ENCODE peak calls at places on chromosomes 4 and X, in six cellular contexts. L, D, G, U, V and A are unnamed samples.

GRCh38 chrX:34778961-34779360 is 121.9 kb upstream of the TMEM47 start:
- DNase-seq in L (peak; percentile 22), D (no peak), G (no peak), U (no peak), V (no peak), A (peak; percentile 12)

GRCh38 chrX:129478516-129478915 is 44.8 kb downstream of the SMARCA1 start:
- DNase-seq in L (no peak), D (no peak), G (no peak), U (no peak), V (no peak), A (peak; percentile 7)

GRCh38 chrX:1071351-1071750 is 141.1 kb downstream of the CRLF2 start:
- DNase-seq in L (no peak), D (no peak), G (no peak), U (no peak), V (no peak), A (no peak)

GRCh38 chr4:67725981-67726380 is 25.0 kb upstream of the UBA6 start:
- DNase-seq in L (peak; percentile 79), D (no peak), G (no peak), U (no peak), V (no peak), A (no peak)

GRCh38 chr4:55947254-55947882 is 1.4 kb upstream of the CEP135 start:
- DNase-seq in L (no peak), D (no peak), G (peak; percentile 38), U (peak; percentile 44), V (no peak), A (no peak)

GRCh38 chr4:42282081-42282901 is 115.0 kb upstream of the SHISA3 start:
- DNase-seq in L (peak; percentile 73), D (no peak), G (peak; percentile 76), U (peak; percentile 45), V (peak; percentile 76), A (peak; percentile 15)

GRCh38 chr4:32994956-32995849 is 2275.0 kb downstream of the PCDH7 start:
- DNase-seq in L (no peak), D (no peak), G (no peak), U (no peak), V (no peak), A (no peak)

GRCh38 chrX:130014770-130015169 is 32.3 kb downstream of the BCORL1 start:
- DNase-seq in L (no peak), D (no peak), G (no peak), U (no peak), V (no peak), A (no peak)

GRCh38 chr4:37780444-37781133 is 45.9 kb upstream of the PGM2 start:
- DNase-seq in L (peak; percentile 31), D (no peak), G (no peak), U (peak; percentile 42), V (no peak), A (no peak)

GRCh38 chr4:2387205-2387604 is 31.2 kb downstream of the ZFYVE28 start:
- DNase-seq in L (no peak), D (no peak), G (no peak), U (no peak), V (no peak), A (no peak)

GRCh38 chrX:97539970-97540519 is 656.3 kb downstream of the RPA4 start:
- DNase-seq in L (no peak), D (no peak), G (no peak), U (no peak), V (no peak), A (no peak)

GRCh38 chr4:89249716-89250361 is 57.8 kb downstream of the GPRIN3 start:
- DNase-seq in L (no peak), D (no peak), G (no peak), U (no peak), V (no peak), A (no peak)

GRCh38 chr4:38488891-38489861 is 174.8 kb upstream of the KLF3 start:
- DNase-seq in L (no peak), D (no peak), G (no peak), U (no peak), V (no peak), A (no peak)

GRCh38 chrX:65195621-65196020 is 219.4 kb upstream of the ZC4H2 start:
- DNase-seq in L (no peak), D (no peak), G (no peak), U (no peak), V (no peak), A (no peak)

GRCh38 chrX:95760356-95760755 is 924.3 kb upstream of the DIAPH2 start:
- DNase-seq in L (no peak), D (no peak), G (no peak), U (no peak), V (no peak), A (no peak)

GRCh38 chr4:173482330-173482931 is 47.6 kb downstream of the HAND2 start:
- DNase-seq in L (no peak), D (no peak), G (no peak), U (no peak), V (no peak), A (no peak)

GRCh38 chr4:30586850-30587249 is 133.3 kb upstream of the PCDH7 start:
- DNase-seq in L (no peak), D (no peak), G (no peak), U (no peak), V (no peak), A (no peak)

GRCh38 chr4:102343964-102344519 is 1.2 kb downstream of the SLC39A8 start:
- DNase-seq in L (peak; percentile 82), D (no peak), G (no peak), U (no peak), V (peak; percentile 41), A (no peak)

GRCh38 chr4:77286906-77287305 is 129.9 kb downstream of the CCNG2 start:
- DNase-seq in L (peak; percentile 46), D (no peak), G (no peak), U (no peak), V (no peak), A (no peak)

GRCh38 chr4:110335399-110335798 is 137.0 kb upstream of the ELOVL6 start:
- DNase-seq in L (no peak), D (no peak), G (no peak), U (no peak), V (no peak), A (no peak)

GRCh38 chr4:182856862-182857261 is 60.3 kb downstream of the DCTD start:
- DNase-seq in L (no peak), D (no peak), G (no peak), U (no peak), V (no peak), A (no peak)

GRCh38 chr4:15303052-15303641 is 124.7 kb upstream of the C1QTNF7 start:
- DNase-seq in L (peak; percentile 83), D (no peak), G (no peak), U (no peak), V (no peak), A (no peak)

GRCh38 chr4:38673109-38673978 is 9.3 kb downstream of the KLF3 start:
- DNase-seq in L (peak; percentile 91), D (no peak), G (no peak), U (no peak), V (peak; percentile 56), A (peak; percentile 67)

GRCh38 chr4:54513231-54513630 is 144.5 kb upstream of the KIT start:
- DNase-seq in L (peak; percentile 94), D (no peak), G (no peak), U (no peak), V (no peak), A (peak; percentile 12)

GRCh38 chr4:86014599-86014998 is 345.3 kb downstream of the MAPK10 start:
- DNase-seq in L (no peak), D (no peak), G (peak; percentile 45), U (peak; percentile 72), V (no peak), A (no peak)

GRCh38 chrX:3046253-3046909 is 5.1 kb downstream of the ARSF start:
- DNase-seq in L (no peak), D (no peak), G (no peak), U (no peak), V (no peak), A (no peak)

GRCh38 chrX:27445438-27445837 is 17.7 kb downstream of the PPP4R3C start:
- DNase-seq in L (no peak), D (no peak), G (no peak), U (no peak), V (no peak), A (no peak)

DNA sequence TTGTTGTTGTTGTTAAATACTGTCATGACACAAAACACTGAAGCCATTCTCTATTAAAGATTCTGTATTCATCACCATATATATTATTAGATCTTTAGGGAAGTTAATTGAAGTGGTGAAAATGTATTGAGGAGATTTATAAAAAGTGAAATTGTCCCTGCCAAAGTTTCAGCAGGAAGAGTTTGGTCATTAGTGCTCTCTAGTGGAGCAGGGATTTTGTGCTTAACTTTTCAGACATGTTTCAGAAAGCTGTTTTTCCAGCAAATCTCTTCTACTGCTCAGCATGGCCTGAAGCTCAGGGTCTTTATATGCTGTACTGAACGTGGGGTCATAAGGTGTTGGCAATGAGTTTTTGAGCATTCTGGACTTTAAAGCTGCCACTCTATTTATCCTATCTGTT is 36.7 kb upstream of the CXXC4 start:
- DNase-seq in L (no peak), D (no peak), G (no peak), U (no peak), V (no peak), A (no peak)
- TF ChIP-seq CTCF in L (peak; percentile 12), D (no peak), G (peak; percentile 30), U (no peak), V (peak; percentile 16), A (no peak)

GRCh38 chrX:44542567-44543325 is at the start of gene FUNDC1:
- DNase-seq in L (peak; percentile 87), D (peak; percentile 85), G (peak; percentile 86), U (peak; percentile 89), V (peak; percentile 83), A (peak; percentile 86)
- TF ChIP-seq CTCF in L (peak; percentile 35), D (no peak), G (peak; percentile 41), U (peak; percentile 36), V (no peak), A (peak; percentile 40)

GRCh38 chrX:105191878-105192277 is 28.6 kb downstream of the TEX13A start:
- DNase-seq in L (peak; percentile 38), D (no peak), G (peak; percentile 12), U (no peak), V (no peak), A (no peak)
- TF ChIP-seq CTCF in L (peak; percentile 67), D (no peak), G (peak; percentile 24), U (no peak), V (no peak), A (peak; percentile 21)

GRCh38 chr4:145885666-145886065 is 53.0 kb downstream of the ZNF827 start:
- DNase-seq in L (no peak), D (no peak), G (no peak), U (no peak), V (no peak), A (no peak)

GRCh38 chr4:145890689-145891088 is 47.9 kb downstream of the ZNF827 start:
- DNase-seq in L (no peak), D (no peak), G (no peak), U (no peak), V (no peak), A (no peak)

GRCh38 chr4:145887241-145887964 is 51.2 kb downstream of the ZNF827 start:
- DNase-seq in L (peak; percentile 31), D (no peak), G (no peak), U (no peak), V (no peak), A (peak; percentile 70)

GRCh38 chr4:145886871-145887240 is 51.8 kb downstream of the ZNF827 start:
- DNase-seq in L (no peak), D (no peak), G (no peak), U (no peak), V (no peak), A (no peak)

DNA sequence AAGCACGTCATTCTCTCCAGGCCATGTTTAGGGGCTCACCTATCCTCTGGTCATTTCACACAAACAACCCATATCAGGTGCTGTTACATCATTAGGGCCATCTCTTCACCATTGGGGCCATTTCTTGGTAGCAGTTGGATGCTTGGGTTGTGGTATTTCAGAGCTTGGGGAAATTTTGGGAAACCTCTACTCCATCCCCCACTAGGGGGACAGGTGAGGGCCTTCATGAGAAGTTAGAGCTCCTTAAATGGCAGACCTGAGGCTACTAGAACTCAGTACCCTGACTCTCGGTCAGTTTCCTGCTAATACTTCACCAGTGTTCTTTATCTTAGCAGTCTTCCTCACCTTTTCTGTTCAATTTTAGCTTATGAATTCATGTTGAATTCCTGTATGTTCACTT is 50.2 kb downstream of the ZNF827 start:
- DNase-seq in L (no peak), D (no peak), G (no peak), U (no peak), V (no peak), A (no peak)
- TF ChIP-seq CTCF in L (peak; percentile 13), D (no peak), G (no peak), U (peak; percentile 15), V (no peak), A (peak; percentile 10)